ENCODE peak calls at places on chromosomes 12 and 14, in eight cellular contexts. X is cardiac muscle cell; N is ovary; Q is CD4-positive, alpha-beta memory T cell; J is neuronal stem cell; P is CD8-positive, alpha-beta memory T cell; F is uterus; R is psoas muscle. L is an unnamed sample.

GRCh38 chr14:95993768-95994592 is 45.2 kb upstream of the C14orf132 start:
- DNase-seq in X (peak; percentile 67), N (peak; percentile 21), Q (peak; percentile 24), J (peak; percentile 73), P (peak; percentile 7), F (peak; percentile 17), R (no peak), L (peak; percentile 28)

GRCh38 chr12:33771889-33772288 is 250.4 kb upstream of the ALG10 start:
- DNase-seq in X (no peak), N (no peak), Q (no peak), J (no peak), P (no peak), F (no peak), R (no peak), L (no peak)

GRCh38 chr14:50846171-50846880 is 15.4 kb upstream of the NIN start:
- DNase-seq in X (peak; percentile 69), N (no peak), Q (no peak), J (no peak), P (no peak), F (no peak), R (no peak), L (no peak)

GRCh38 chr12:104534162-104534856 is 77.6 kb downstream of the CHST11 start:
- DNase-seq in X (no peak), N (no peak), Q (no peak), J (no peak), P (no peak), F (no peak), R (no peak), L (peak; percentile 63)

GRCh38 chr12:50283924-50284236 is 560 bp upstream of the LIMA1 start:
- DNase-seq in X (peak; percentile 58), N (no peak), Q (no peak), J (no peak), P (no peak), F (no peak), R (no peak), L (no peak)

GRCh38 chr14:62597143-62597542 is 448.1 kb downstream of the KCNH5 start:
- DNase-seq in X (no peak), N (no peak), Q (no peak), J (no peak), P (no peak), F (no peak), R (no peak), L (no peak)

GRCh38 chr12:66584673-66585072 is 94.2 kb downstream of the GRIP1 start:
- DNase-seq in X (no peak), N (no peak), Q (no peak), J (no peak), P (no peak), F (no peak), R (no peak), L (no peak)

GRCh38 chr14:100297320-100298300 is 8.6 kb downstream of the SLC25A29 start:
- DNase-seq in X (peak; percentile 84), N (peak; percentile 78), Q (no peak), J (no peak), P (no peak), F (peak; percentile 71), R (peak; percentile 76), L (no peak)

GRCh38 chr12:95943231-95943842 is at the start of gene AMDHD1:
- DNase-seq in X (peak; percentile 55), N (peak; percentile 32), Q (peak; percentile 64), J (peak; percentile 57), P (peak; percentile 71), F (peak; percentile 28), R (peak; percentile 61), L (peak; percentile 56)

GRCh38 chr12:108525681-108526080 is 10.6 kb downstream of the FICD start:
- DNase-seq in X (no peak), N (no peak), Q (no peak), J (no peak), P (no peak), F (no peak), R (no peak), L (no peak)

GRCh38 chr14:64201296-64201695 is 92.9 kb downstream of the ESR2 start:
- DNase-seq in X (no peak), N (no peak), Q (no peak), J (no peak), P (no peak), F (no peak), R (no peak), L (no peak)

GRCh38 chr14:47674148-47674545 is 1.3 kb downstream of the MDGA2 start:
- DNase-seq in X (no peak), N (no peak), Q (no peak), J (no peak), P (no peak), F (no peak), R (no peak), L (peak; percentile 52)

GRCh38 chr12:31931796-31932715 is 27.2 kb upstream of the RESF1 start:
- DNase-seq in X (no peak), N (no peak), Q (no peak), J (no peak), P (peak; percentile 55), F (no peak), R (no peak), L (no peak)

GRCh38 chr12:6310771-6311610 is 509 bp downstream of the PLEKHG6 start:
- DNase-seq in X (no peak), N (no peak), Q (no peak), J (no peak), P (no peak), F (no peak), R (no peak), L (no peak)

GRCh38 chr12:97363693-97364092 is 98.9 kb upstream of the RMST start:
- DNase-seq in X (no peak), N (no peak), Q (no peak), J (no peak), P (no peak), F (no peak), R (no peak), L (no peak)

GRCh38 chr14:54664961-54665360 is 98.0 kb downstream of the SAMD4A start:
- DNase-seq in X (no peak), N (no peak), Q (no peak), J (no peak), P (no peak), F (no peak), R (no peak), L (no peak)

GRCh38 chr12:88870000-88870737 is 289.9 kb upstream of the KITLG start:
- DNase-seq in X (peak; percentile 3), N (no peak), Q (no peak), J (no peak), P (no peak), F (no peak), R (no peak), L (no peak)

GRCh38 chr12:12788675-12789368 is 3.4 kb downstream of the APOLD1 start:
- DNase-seq in X (peak; percentile 81), N (peak; percentile 52), Q (peak; percentile 65), J (peak; percentile 54), P (peak; percentile 58), F (peak; percentile 41), R (peak; percentile 34), L (peak; percentile 64)

GRCh38 chr14:103528158-103528511 is 861 bp upstream of the TRMT61A start:
- DNase-seq in X (peak; percentile 37), N (peak; percentile 40), Q (no peak), J (no peak), P (no peak), F (no peak), R (peak; percentile 21), L (peak; percentile 74)
- H3K27ac ChIP-seq in X (peak overlapping the region; percentile 84), N (peak overlapping the region; percentile 79), Q (peak overlapping the region; percentile 76), J (no peak overlapping the region), P (peak overlapping the region; percentile 75), F (peak overlapping the region; percentile 88), R (peak overlapping the region; percentile 88), L (peak overlapping the region; percentile 98)

DNA sequence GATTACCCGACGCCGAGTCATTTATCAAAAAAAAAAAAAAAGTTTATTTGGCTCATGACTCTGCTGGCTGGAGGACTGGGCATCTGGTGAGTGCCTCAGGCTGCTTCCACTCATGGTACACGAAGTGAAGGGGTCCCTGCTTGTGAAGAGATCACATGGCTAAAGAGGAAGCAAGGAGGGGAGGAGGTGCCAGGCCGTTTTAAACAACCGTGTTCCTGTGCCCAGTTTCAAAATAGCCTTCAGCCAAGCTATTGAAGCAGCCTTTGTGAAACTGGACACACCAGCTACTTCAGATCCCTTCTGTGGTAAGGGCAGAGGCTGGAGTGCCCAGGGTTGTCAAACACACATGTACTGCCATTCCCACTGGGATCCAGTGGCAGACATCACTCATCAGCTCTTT is 7.6 kb downstream of the POP5 start:
- DNase-seq in X (no peak), N (no peak), Q (no peak), J (no peak), P (no peak), F (no peak), R (no peak), L (no peak)
- H3K4me3 ChIP-seq in X (no peak overlapping the region), N (no peak overlapping the region), Q (no peak overlapping the region), J (no peak overlapping the region), P (no peak overlapping the region), F (no peak overlapping the region), R (no peak overlapping the region), L (no peak overlapping the region)

GRCh38 chr14:74673768-74674167 is 39.1 kb downstream of the AREL1 start:
- DNase-seq in X (no peak), N (no peak), Q (no peak), J (no peak), P (no peak), F (no peak), R (no peak), L (no peak)

GRCh38 chr14:74670726-74671125 is 42.2 kb downstream of the AREL1 start:
- DNase-seq in X (peak; percentile 42), N (no peak), Q (no peak), J (no peak), P (no peak), F (no peak), R (no peak), L (no peak)

GRCh38 chr14:74669846-74670245 is 43.0 kb downstream of the AREL1 start:
- DNase-seq in X (no peak), N (no peak), Q (no peak), J (no peak), P (no peak), F (no peak), R (no peak), L (no peak)

GRCh38 chr14:74675219-74675618 is 37.7 kb downstream of the AREL1 start:
- DNase-seq in X (no peak), N (no peak), Q (no peak), J (no peak), P (no peak), F (no peak), R (no peak), L (no peak)

GRCh38 chr14:74671789-74672188 is 41.1 kb downstream of the AREL1 start:
- DNase-seq in X (peak; percentile 75), N (no peak), Q (no peak), J (no peak), P (no peak), F (no peak), R (no peak), L (no peak)
- H3K27ac ChIP-seq in X (no peak overlapping the region), N (no peak overlapping the region), Q (no peak overlapping the region), J (no peak overlapping the region), P (no peak overlapping the region), F (peak overlapping the region; percentile 54), R (peak overlapping the region; percentile 76), L (no peak overlapping the region)

DNA sequence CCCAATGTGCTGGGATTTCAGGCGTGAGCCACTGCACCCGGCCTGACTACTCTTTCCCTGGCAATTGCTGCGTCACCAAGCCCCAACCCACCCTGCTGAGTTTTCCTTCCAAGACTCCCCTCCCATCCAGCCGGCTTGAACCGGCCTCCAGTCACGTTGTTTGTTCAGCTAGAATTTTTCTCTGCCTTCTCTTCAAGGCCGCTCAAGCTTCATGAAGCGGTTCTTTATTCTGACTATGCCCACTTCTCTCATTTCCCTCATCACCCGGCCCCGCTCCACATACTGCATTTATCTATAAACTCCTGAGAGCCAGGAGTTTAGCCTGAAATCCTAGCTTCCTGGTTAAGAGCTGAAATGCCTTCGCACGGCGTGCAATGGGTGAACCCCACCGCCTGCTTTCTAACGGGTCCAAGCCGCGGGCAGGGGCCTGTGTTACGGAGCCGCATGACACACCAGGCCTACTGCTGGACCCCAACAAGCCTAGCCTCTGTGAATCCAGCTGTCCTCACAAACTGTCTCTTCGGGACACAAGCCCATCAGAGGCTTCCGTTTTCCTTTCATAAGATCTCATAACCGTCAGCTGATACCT is 999 bp upstream of the DCAF4 start:
- DNase-seq in X (no peak), N (peak; percentile 68), Q (no peak), J (no peak), P (no peak), F (no peak), R (no peak), L (no peak)
- H3K4me3 ChIP-seq in X (no peak overlapping the region), N (peak overlapping the region; percentile 64), Q (no peak overlapping the region), J (no peak overlapping the region), P (peak overlapping the region; percentile 90), F (no peak overlapping the region), R (peak overlapping the region; percentile 95), L (peak overlapping the region; percentile 52)

L was measured in WERI-Rb-1.